ENCODE peak calls at places on chromosomes 4 and X, in six cellular contexts. One of them, this sample, is unnamed.

GRCh38 chrX:119040432-119040831 is 32.4 kb upstream of the CT47C1 start:
- DNase-seq in astrocyte of the spinal cord: peak
- DNase-seq in epithelial cell of esophagus: no peak
- DNase-seq in A549: no peak
- DNase-seq in bronchial epithelial cell: no peak
- DNase-seq in dorsolateral prefrontal cortex: no peak
- DNase-seq in this sample: no peak

GRCh38 chrX:10175317-10175871 is 18.6 kb downstream of the CLCN4 start:
- DNase-seq in dorsolateral prefrontal cortex: no peak
- DNase-seq in astrocyte of the spinal cord: peak
- DNase-seq in A549: no peak
- DNase-seq in bronchial epithelial cell: no peak
- DNase-seq in epithelial cell of esophagus: no peak
- DNase-seq in this sample: no peak

GRCh38 chr4:174427562-174428140 is 94.6 kb downstream of the HPGD start:
- DNase-seq in A549: no peak
- DNase-seq in bronchial epithelial cell: peak
- DNase-seq in astrocyte of the spinal cord: no peak
- DNase-seq in dorsolateral prefrontal cortex: no peak
- DNase-seq in epithelial cell of esophagus: peak
- DNase-seq in this sample: no peak

GRCh38 chr4:188032170-188032569 is 36.6 kb downstream of the ZFP42 start:
- DNase-seq in astrocyte of the spinal cord: no peak
- DNase-seq in epithelial cell of esophagus: no peak
- DNase-seq in A549: no peak
- DNase-seq in bronchial epithelial cell: no peak
- DNase-seq in dorsolateral prefrontal cortex: no peak
- DNase-seq in this sample: no peak

GRCh38 chr4:125624951-125625350 is 310.2 kb downstream of the FAT4 start:
- DNase-seq in astrocyte of the spinal cord: no peak
- DNase-seq in bronchial epithelial cell: peak
- DNase-seq in epithelial cell of esophagus: peak
- DNase-seq in A549: no peak
- DNase-seq in dorsolateral prefrontal cortex: no peak
- DNase-seq in this sample: no peak

GRCh38 chrX:49096419-49096818 is 16.7 kb upstream of the WDR45 start:
- DNase-seq in bronchial epithelial cell: no peak
- DNase-seq in astrocyte of the spinal cord: no peak
- DNase-seq in epithelial cell of esophagus: no peak
- DNase-seq in A549: no peak
- DNase-seq in dorsolateral prefrontal cortex: no peak
- DNase-seq in this sample: no peak

GRCh38 chr4:15794905-15795304 is 16.8 kb downstream of the CD38 start:
- DNase-seq in astrocyte of the spinal cord: no peak
- DNase-seq in epithelial cell of esophagus: no peak
- DNase-seq in dorsolateral prefrontal cortex: no peak
- DNase-seq in bronchial epithelial cell: no peak
- DNase-seq in A549: no peak
- DNase-seq in this sample: no peak

GRCh38 chr4:81314196-81314896 is 99.3 kb upstream of the PRKG2 start:
- DNase-seq in dorsolateral prefrontal cortex: no peak
- DNase-seq in bronchial epithelial cell: peak
- DNase-seq in astrocyte of the spinal cord: peak
- DNase-seq in A549: peak
- DNase-seq in epithelial cell of esophagus: peak
- DNase-seq in this sample: no peak

GRCh38 chr4:141713771-141714445 is 77.5 kb downstream of the IL15 start:
- DNase-seq in A549: peak
- DNase-seq in astrocyte of the spinal cord: peak
- DNase-seq in dorsolateral prefrontal cortex: no peak
- DNase-seq in bronchial epithelial cell: peak
- DNase-seq in epithelial cell of esophagus: peak
- DNase-seq in this sample: no peak

GRCh38 chrX:37818031-37818430 is 29.3 kb downstream of the DYNLT3 start:
- DNase-seq in A549: no peak
- DNase-seq in epithelial cell of esophagus: no peak
- DNase-seq in dorsolateral prefrontal cortex: no peak
- DNase-seq in bronchial epithelial cell: no peak
- DNase-seq in astrocyte of the spinal cord: no peak
- DNase-seq in this sample: no peak

GRCh38 chrX:14029039-14029424 is 660 bp downstream of the GEMIN8 start:
- DNase-seq in epithelial cell of esophagus: no peak
- DNase-seq in dorsolateral prefrontal cortex: no peak
- DNase-seq in A549: no peak
- DNase-seq in bronchial epithelial cell: no peak
- DNase-seq in astrocyte of the spinal cord: no peak
- DNase-seq in this sample: no peak

GRCh38 chr4:168796362-168797106 is 213.5 kb downstream of the CBR4 start:
- DNase-seq in dorsolateral prefrontal cortex: no peak
- DNase-seq in epithelial cell of esophagus: peak
- DNase-seq in astrocyte of the spinal cord: peak
- DNase-seq in A549: peak
- DNase-seq in bronchial epithelial cell: peak
- DNase-seq in this sample: no peak

GRCh38 chrX:35122756-35123155 is 180.2 kb downstream of the FAM47B start:
- DNase-seq in epithelial cell of esophagus: no peak
- DNase-seq in dorsolateral prefrontal cortex: no peak
- DNase-seq in astrocyte of the spinal cord: peak
- DNase-seq in A549: no peak
- DNase-seq in bronchial epithelial cell: no peak
- DNase-seq in this sample: no peak

GRCh38 chrX:103774070-103774642 is 2.5 kb upstream of the PLP1 start:
- DNase-seq in dorsolateral prefrontal cortex: peak
- DNase-seq in epithelial cell of esophagus: peak
- DNase-seq in bronchial epithelial cell: peak
- DNase-seq in astrocyte of the spinal cord: peak
- DNase-seq in A549: peak
- DNase-seq in this sample: no peak

GRCh38 chr4:8188085-8188484 is 11.0 kb upstream of the SH3TC1 start:
- DNase-seq in A549: peak
- DNase-seq in astrocyte of the spinal cord: peak
- DNase-seq in bronchial epithelial cell: peak
- DNase-seq in epithelial cell of esophagus: peak
- DNase-seq in dorsolateral prefrontal cortex: no peak
- DNase-seq in this sample: no peak

GRCh38 chr4:7017446-7018048 is 25.6 kb upstream of the TADA2B start:
- DNase-seq in astrocyte of the spinal cord: no peak
- DNase-seq in epithelial cell of esophagus: no peak
- DNase-seq in bronchial epithelial cell: no peak
- DNase-seq in dorsolateral prefrontal cortex: no peak
- DNase-seq in A549: no peak
- DNase-seq in this sample: no peak

GRCh38 chr4:84578540-84579409 is 4.2 kb upstream of the CDS1 start:
- DNase-seq in astrocyte of the spinal cord: peak
- DNase-seq in bronchial epithelial cell: peak
- DNase-seq in A549: peak
- DNase-seq in dorsolateral prefrontal cortex: no peak
- DNase-seq in epithelial cell of esophagus: peak
- DNase-seq in this sample: no peak

GRCh38 chr4:151540728-151541437 is 131.9 kb downstream of the FHIP1A start:
- DNase-seq in bronchial epithelial cell: peak
- DNase-seq in epithelial cell of esophagus: peak
- DNase-seq in astrocyte of the spinal cord: peak
- DNase-seq in dorsolateral prefrontal cortex: no peak
- DNase-seq in A549: peak
- DNase-seq in this sample: no peak

GRCh38 chrX:16771483-16772398 is 14.5 kb upstream of the TXLNG start:
- DNase-seq in A549: peak
- DNase-seq in epithelial cell of esophagus: peak
- DNase-seq in dorsolateral prefrontal cortex: no peak
- DNase-seq in bronchial epithelial cell: peak
- DNase-seq in astrocyte of the spinal cord: peak
- DNase-seq in this sample: no peak

GRCh38 chr4:25779021-25779420 is 83.8 kb downstream of the SEL1L3 start:
- DNase-seq in epithelial cell of esophagus: peak
- DNase-seq in dorsolateral prefrontal cortex: no peak
- DNase-seq in bronchial epithelial cell: peak
- DNase-seq in astrocyte of the spinal cord: peak
- DNase-seq in A549: peak
- DNase-seq in this sample: no peak

GRCh38 chrX:79592259-79592658 is 225.1 kb upstream of the ITM2A start:
- DNase-seq in dorsolateral prefrontal cortex: no peak
- DNase-seq in A549: no peak
- DNase-seq in bronchial epithelial cell: no peak
- DNase-seq in astrocyte of the spinal cord: no peak
- DNase-seq in epithelial cell of esophagus: no peak
- DNase-seq in this sample: no peak

GRCh38 chr4:183905593-183906485 is 732 bp downstream of the STOX2 start:
- DNase-seq in epithelial cell of esophagus: peak
- DNase-seq in astrocyte of the spinal cord: peak
- DNase-seq in A549: peak
- DNase-seq in dorsolateral prefrontal cortex: peak
- DNase-seq in bronchial epithelial cell: peak
- DNase-seq in this sample: no peak

GRCh38 chr4:150337709-150338108 is 244.2 kb upstream of the MAB21L2 start:
- DNase-seq in astrocyte of the spinal cord: no peak
- DNase-seq in A549: no peak
- DNase-seq in bronchial epithelial cell: no peak
- DNase-seq in dorsolateral prefrontal cortex: no peak
- DNase-seq in epithelial cell of esophagus: no peak
- DNase-seq in this sample: no peak

GRCh38 chr4:182862166-182862875 is 54.9 kb downstream of the DCTD start:
- DNase-seq in bronchial epithelial cell: no peak
- DNase-seq in astrocyte of the spinal cord: no peak
- DNase-seq in A549: no peak
- DNase-seq in epithelial cell of esophagus: peak
- DNase-seq in dorsolateral prefrontal cortex: no peak
- DNase-seq in this sample: no peak

GRCh38 chr4:86967061-86967460 is 32.2 kb downstream of the AFF1 start:
- DNase-seq in A549: no peak
- DNase-seq in astrocyte of the spinal cord: no peak
- DNase-seq in epithelial cell of esophagus: no peak
- DNase-seq in dorsolateral prefrontal cortex: no peak
- DNase-seq in bronchial epithelial cell: no peak
- DNase-seq in this sample: no peak

GRCh38 chr4:107988763-107989035 is 990 bp upstream of the HADH start:
- DNase-seq in epithelial cell of esophagus: no peak
- DNase-seq in A549: no peak
- DNase-seq in astrocyte of the spinal cord: no peak
- DNase-seq in bronchial epithelial cell: peak
- DNase-seq in dorsolateral prefrontal cortex: no peak
- DNase-seq in this sample: no peak

GRCh38 chr4:30721353-30722091 is 1.4 kb downstream of the PCDH7 start:
- DNase-seq in astrocyte of the spinal cord: peak
- DNase-seq in A549: peak
- DNase-seq in epithelial cell of esophagus: peak
- DNase-seq in bronchial epithelial cell: no peak
- DNase-seq in dorsolateral prefrontal cortex: peak
- DNase-seq in this sample: no peak

GRCh38 chr4:77169496-77169895 is 12.5 kb downstream of the CCNG2 start:
- DNase-seq in dorsolateral prefrontal cortex: no peak
- DNase-seq in astrocyte of the spinal cord: peak
- DNase-seq in epithelial cell of esophagus: no peak
- DNase-seq in bronchial epithelial cell: no peak
- DNase-seq in A549: no peak
- DNase-seq in this sample: no peak

GRCh38 chr4:56684320-56684719 is 3.2 kb upstream of the HOPX start:
- DNase-seq in bronchial epithelial cell: peak
- DNase-seq in epithelial cell of esophagus: peak
- DNase-seq in A549: no peak
- DNase-seq in astrocyte of the spinal cord: peak
- DNase-seq in dorsolateral prefrontal cortex: no peak
- DNase-seq in this sample: no peak

GRCh38 chr4:22338806-22339205 is 177.1 kb downstream of the ADGRA3 start:
- DNase-seq in dorsolateral prefrontal cortex: no peak
- DNase-seq in astrocyte of the spinal cord: no peak
- DNase-seq in bronchial epithelial cell: no peak
- DNase-seq in A549: no peak
- DNase-seq in epithelial cell of esophagus: no peak
- DNase-seq in this sample: no peak

GRCh38 chr4:75939890-75940691 is 722 bp downstream of the NAAA start:
- DNase-seq in A549: peak
- DNase-seq in dorsolateral prefrontal cortex: peak
- DNase-seq in astrocyte of the spinal cord: peak
- DNase-seq in bronchial epithelial cell: peak
- DNase-seq in epithelial cell of esophagus: peak
- DNase-seq in this sample: peak

DNA sequence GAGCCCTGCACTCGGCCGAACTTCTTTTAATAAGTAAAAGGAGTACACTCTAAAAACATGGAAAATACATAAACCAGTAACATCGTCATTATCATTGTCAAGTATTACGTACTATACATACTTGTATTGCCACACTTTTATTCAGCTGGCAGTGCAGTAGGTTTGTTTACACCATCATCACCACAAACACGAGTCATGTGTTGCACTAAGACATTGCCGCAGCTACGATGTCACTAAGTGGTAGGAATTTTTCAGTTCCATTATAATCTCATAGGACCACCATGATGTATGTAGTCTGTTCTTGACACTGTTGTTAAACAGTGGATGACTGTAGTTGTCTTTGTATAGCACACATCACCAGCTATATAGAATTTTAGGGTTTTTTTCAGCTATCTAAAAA is 48.0 kb upstream of the TMEM131L start:
- DNase-seq in astrocyte of the spinal cord: no peak
- DNase-seq in dorsolateral prefrontal cortex: no peak
- DNase-seq in bronchial epithelial cell: no peak
- DNase-seq in A549: no peak
- DNase-seq in epithelial cell of esophagus: peak
- DNase-seq in this sample: no peak
- H3K4me3 ChIP-seq in astrocyte of the spinal cord: no peak
- H3K4me3 ChIP-seq in dorsolateral prefrontal cortex: no peak
- H3K4me3 ChIP-seq in bronchial epithelial cell: no peak
- H3K4me3 ChIP-seq in A549: no peak
- H3K4me3 ChIP-seq in epithelial cell of esophagus: no peak
- H3K4me3 ChIP-seq in this sample: no peak

GRCh38 chr4:38855466-38855865 is 1.2 kb downstream of the TLR6 start:
- DNase-seq in epithelial cell of esophagus: no peak
- DNase-seq in astrocyte of the spinal cord: no peak
- DNase-seq in bronchial epithelial cell: no peak
- DNase-seq in dorsolateral prefrontal cortex: no peak
- DNase-seq in A549: no peak
- DNase-seq in this sample: no peak
- H3K4me3 ChIP-seq in epithelial cell of esophagus: no peak
- H3K4me3 ChIP-seq in astrocyte of the spinal cord: no peak
- H3K4me3 ChIP-seq in bronchial epithelial cell: no peak
- H3K4me3 ChIP-seq in dorsolateral prefrontal cortex: peak
- H3K4me3 ChIP-seq in A549: peak
- H3K4me3 ChIP-seq in this sample: peak

GRCh38 chrX:134173541-134174272 is 63.3 kb upstream of the CCDC160 start:
- DNase-seq in astrocyte of the spinal cord: no peak
- DNase-seq in epithelial cell of esophagus: no peak
- DNase-seq in bronchial epithelial cell: no peak
- DNase-seq in A549: no peak
- DNase-seq in dorsolateral prefrontal cortex: no peak
- DNase-seq in this sample: no peak
- H3K4me3 ChIP-seq in astrocyte of the spinal cord: no peak
- H3K4me3 ChIP-seq in epithelial cell of esophagus: no peak
- H3K4me3 ChIP-seq in bronchial epithelial cell: no peak
- H3K4me3 ChIP-seq in A549: no peak
- H3K4me3 ChIP-seq in dorsolateral prefrontal cortex: peak
- H3K4me3 ChIP-seq in this sample: peak

DNA sequence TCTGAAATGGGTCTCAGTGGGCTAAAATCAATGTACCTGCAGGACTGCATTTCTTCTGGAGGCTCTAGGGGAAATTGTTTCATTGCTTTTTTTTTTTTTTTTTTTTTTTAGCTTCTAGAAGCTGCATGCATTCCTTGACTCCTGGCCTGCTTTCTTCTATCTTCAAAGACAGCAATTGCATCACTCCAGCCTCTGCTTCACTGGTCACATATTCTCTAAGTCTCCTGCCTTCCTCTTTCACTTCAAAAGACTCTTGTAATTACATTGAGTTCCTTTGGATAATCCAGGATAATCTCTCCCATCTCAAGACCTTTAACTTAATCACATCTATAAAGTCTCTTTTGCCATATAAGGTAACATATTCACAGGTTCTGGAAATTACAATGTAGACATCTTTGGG is 11.3 kb upstream of the PCYT1B start:
- DNase-seq in epithelial cell of esophagus: no peak
- DNase-seq in bronchial epithelial cell: no peak
- DNase-seq in astrocyte of the spinal cord: no peak
- DNase-seq in A549: no peak
- DNase-seq in dorsolateral prefrontal cortex: no peak
- DNase-seq in this sample: no peak
- H3K4me3 ChIP-seq in epithelial cell of esophagus: no peak
- H3K4me3 ChIP-seq in bronchial epithelial cell: no peak
- H3K4me3 ChIP-seq in astrocyte of the spinal cord: no peak
- H3K4me3 ChIP-seq in A549: no peak
- H3K4me3 ChIP-seq in dorsolateral prefrontal cortex: no peak
- H3K4me3 ChIP-seq in this sample: no peak